ENCODE peak calls at places on chromosomes 6 and 20, in six cellular contexts. I is breast epithelium, F is ecto neural progenitor cell, X is EL, P is DMS 273 treated with DMSO at 0.1 percent for 48 hours, H is H54. R is an unnamed sample.
A peak's percentile ranks its signal among the peaks of the same experiment; 100 is the strongest.

GRCh38 chr20:31820228-31820627 is 1.1 kb downstream of the MYLK2 start:
- DNase-seq in I (no peak), F (peak; percentile 42), X (no peak), P (no peak), H (no peak), R (no peak)

GRCh38 chr6:108673602-108674001 is 112.9 kb downstream of the FOXO3 start:
- DNase-seq in I (no peak), F (no peak), X (no peak), P (no peak), H (peak; percentile 50), R (peak; percentile 46)

GRCh38 chr6:36025260-36025931 is 955 bp upstream of the SLC26A8 start:
- DNase-seq in I (no peak), F (no peak), X (peak; percentile 32), P (no peak), H (peak; percentile 23), R (peak; percentile 66)

GRCh38 chr6:149060300-149060984 is 257.1 kb upstream of the TAB2 start:
- DNase-seq in I (no peak), F (no peak), X (no peak), P (no peak), H (no peak), R (no peak)

GRCh38 chr6:44223471-44224153 is at the start of gene SLC29A1:
- DNase-seq in I (peak; percentile 80), F (peak; percentile 89), X (peak; percentile 78), P (peak; percentile 26), H (peak; percentile 96), R (peak; percentile 75)

GRCh38 chr20:10609276-10609675 is 64.5 kb downstream of the JAG1 start:
- DNase-seq in I (no peak), F (no peak), X (peak; percentile 73), P (no peak), H (no peak), R (peak; percentile 88)

GRCh38 chr6:107555449-107555848 is 65.5 kb downstream of the SOBP start:
- DNase-seq in I (no peak), F (peak; percentile 57), X (no peak), P (no peak), H (no peak), R (no peak)

GRCh38 chr6:82612475-82612874 is 248.9 kb downstream of the TPBG start:
- DNase-seq in I (no peak), F (no peak), X (no peak), P (no peak), H (no peak), R (no peak)

GRCh38 chr6:90044833-90045337 is 150.6 kb downstream of the GJA10 start:
- DNase-seq in I (no peak), F (no peak), X (peak; percentile 62), P (peak; percentile 4), H (no peak), R (peak; percentile 85)

GRCh38 chr20:10861619-10862018 is 187.8 kb upstream of the JAG1 start:
- DNase-seq in I (no peak), F (no peak), X (peak; percentile 31), P (no peak), H (no peak), R (no peak)

GRCh38 chr6:105849741-105850140 is 236.4 kb upstream of the PRDM1 start:
- DNase-seq in I (no peak), F (no peak), X (peak; percentile 45), P (no peak), H (peak; percentile 16), R (peak; percentile 49)

GRCh38 chr6:81842254-81842653 is 89.8 kb upstream of the TENT5A start:
- DNase-seq in I (no peak), F (no peak), X (no peak), P (no peak), H (no peak), R (no peak)

GRCh38 chr20:6041808-6042265 is 12.0 kb downstream of the LRRN4 start:
- DNase-seq in I (no peak), F (no peak), X (no peak), P (no peak), H (no peak), R (no peak)

GRCh38 chr20:58710481-58711265 is 18.1 kb downstream of the NPEPL1 start:
- DNase-seq in I (no peak), F (peak; percentile 42), X (no peak), P (no peak), H (no peak), R (no peak)

GRCh38 chr6:159919011-159919511 is 28.3 kb downstream of the MAS1 start:
- DNase-seq in I (no peak), F (no peak), X (peak; percentile 68), P (no peak), H (no peak), R (peak; percentile 56)

R was measured in GM23248.